ENCODE peak calls at places on chromosomes 2 and 18, in five cellular contexts. One of them, this sample, is unnamed.

GRCh38 chr2:43851026-43851980 is 12.5 kb downstream of the ABCG8 start:
- DNase-seq in iris pigment epithelial cell: no peak
- DNase-seq in NCI-H1930: no peak
- DNase-seq in GM12865: no peak
- DNase-seq in stimulated activated naive CD8-positive, alpha-beta T cell treated with anti-CD3 and anti-CD28 coated beads, Interleukin-15, Interleukin-2, amounts not matched to agents 100 U/mL and 50 U/mL, for 24 hours: no peak
- DNase-seq in this sample: no peak

GRCh38 chr2:129763190-129763846 is 216.1 kb upstream of the RAB6C start:
- DNase-seq in stimulated activated naive CD8-positive, alpha-beta T cell treated with anti-CD3 and anti-CD28 coated beads, Interleukin-15, Interleukin-2, amounts not matched to agents 100 U/mL and 50 U/mL, for 24 hours: no peak
- DNase-seq in GM12865: no peak
- DNase-seq in NCI-H1930: no peak
- DNase-seq in iris pigment epithelial cell: no peak
- DNase-seq in this sample: no peak

GRCh38 chr18:59468821-59469220 is 109.8 kb upstream of the LMAN1 start:
- DNase-seq in iris pigment epithelial cell: no peak
- DNase-seq in NCI-H1930: no peak
- DNase-seq in GM12865: no peak
- DNase-seq in stimulated activated naive CD8-positive, alpha-beta T cell treated with anti-CD3 and anti-CD28 coated beads, Interleukin-15, Interleukin-2, amounts not matched to agents 100 U/mL and 50 U/mL, for 24 hours: no peak
- DNase-seq in this sample: no peak

GRCh38 chr2:209872675-209873074 is 101.0 kb downstream of the UNC80 start:
- DNase-seq in GM12865: no peak
- DNase-seq in iris pigment epithelial cell: peak; percentile 51
- DNase-seq in stimulated activated naive CD8-positive, alpha-beta T cell treated with anti-CD3 and anti-CD28 coated beads, Interleukin-15, Interleukin-2, amounts not matched to agents 100 U/mL and 50 U/mL, for 24 hours: no peak
- DNase-seq in NCI-H1930: no peak
- DNase-seq in this sample: no peak

GRCh38 chr2:147327636-147328035 is 517.2 kb upstream of the ACVR2A start:
- DNase-seq in stimulated activated naive CD8-positive, alpha-beta T cell treated with anti-CD3 and anti-CD28 coated beads, Interleukin-15, Interleukin-2, amounts not matched to agents 100 U/mL and 50 U/mL, for 24 hours: peak; percentile 8
- DNase-seq in NCI-H1930: no peak
- DNase-seq in iris pigment epithelial cell: no peak
- DNase-seq in GM12865: peak; percentile 46
- DNase-seq in this sample: no peak

GRCh38 chr2:85792783-85793441 is 39.1 kb downstream of the ATOH8 start:
- DNase-seq in GM12865: no peak
- DNase-seq in NCI-H1930: no peak
- DNase-seq in stimulated activated naive CD8-positive, alpha-beta T cell treated with anti-CD3 and anti-CD28 coated beads, Interleukin-15, Interleukin-2, amounts not matched to agents 100 U/mL and 50 U/mL, for 24 hours: no peak
- DNase-seq in iris pigment epithelial cell: peak; percentile 88
- DNase-seq in this sample: peak; percentile 86

GRCh38 chr18:31646332-31646822 is 38.0 kb downstream of the B4GALT6 start:
- DNase-seq in NCI-H1930: no peak
- DNase-seq in iris pigment epithelial cell: no peak
- DNase-seq in stimulated activated naive CD8-positive, alpha-beta T cell treated with anti-CD3 and anti-CD28 coated beads, Interleukin-15, Interleukin-2, amounts not matched to agents 100 U/mL and 50 U/mL, for 24 hours: no peak
- DNase-seq in GM12865: peak; percentile 57
- DNase-seq in this sample: no peak

GRCh38 chr18:9629709-9630108 is 15.3 kb upstream of the PPP4R1 start:
- DNase-seq in GM12865: no peak
- DNase-seq in NCI-H1930: no peak
- DNase-seq in iris pigment epithelial cell: peak; percentile 81
- DNase-seq in stimulated activated naive CD8-positive, alpha-beta T cell treated with anti-CD3 and anti-CD28 coated beads, Interleukin-15, Interleukin-2, amounts not matched to agents 100 U/mL and 50 U/mL, for 24 hours: no peak
- DNase-seq in this sample: peak; percentile 83

GRCh38 chr18:42030586-42031182 is 75.7 kb downstream of the PIK3C3 start:
- DNase-seq in NCI-H1930: no peak
- DNase-seq in GM12865: peak; percentile 10
- DNase-seq in stimulated activated naive CD8-positive, alpha-beta T cell treated with anti-CD3 and anti-CD28 coated beads, Interleukin-15, Interleukin-2, amounts not matched to agents 100 U/mL and 50 U/mL, for 24 hours: no peak
- DNase-seq in iris pigment epithelial cell: peak; percentile 43
- DNase-seq in this sample: peak; percentile 27

GRCh38 chr2:233414273-233414654 is 60.0 kb downstream of the DGKD start:
- DNase-seq in GM12865: no peak
- DNase-seq in stimulated activated naive CD8-positive, alpha-beta T cell treated with anti-CD3 and anti-CD28 coated beads, Interleukin-15, Interleukin-2, amounts not matched to agents 100 U/mL and 50 U/mL, for 24 hours: no peak
- DNase-seq in NCI-H1930: no peak
- DNase-seq in iris pigment epithelial cell: no peak
- DNase-seq in this sample: no peak

GRCh38 chr2:234881413-234882241 is 70.2 kb upstream of the SH3BP4 start:
- DNase-seq in NCI-H1930: peak; percentile 29
- DNase-seq in stimulated activated naive CD8-positive, alpha-beta T cell treated with anti-CD3 and anti-CD28 coated beads, Interleukin-15, Interleukin-2, amounts not matched to agents 100 U/mL and 50 U/mL, for 24 hours: peak; percentile 71
- DNase-seq in GM12865: peak; percentile 42
- DNase-seq in iris pigment epithelial cell: peak; percentile 91
- DNase-seq in this sample: peak; percentile 96

GRCh38 chr2:52862801-52863200 is 904.8 kb upstream of the CHAC2 start:
- DNase-seq in iris pigment epithelial cell: peak; percentile 90
- DNase-seq in GM12865: no peak
- DNase-seq in stimulated activated naive CD8-positive, alpha-beta T cell treated with anti-CD3 and anti-CD28 coated beads, Interleukin-15, Interleukin-2, amounts not matched to agents 100 U/mL and 50 U/mL, for 24 hours: no peak
- DNase-seq in NCI-H1930: no peak
- DNase-seq in this sample: peak; percentile 77

GRCh38 chr18:48983793-48984437 is 33.1 kb upstream of the SMAD7 start:
- DNase-seq in NCI-H1930: no peak
- DNase-seq in iris pigment epithelial cell: no peak
- DNase-seq in stimulated activated naive CD8-positive, alpha-beta T cell treated with anti-CD3 and anti-CD28 coated beads, Interleukin-15, Interleukin-2, amounts not matched to agents 100 U/mL and 50 U/mL, for 24 hours: no peak
- DNase-seq in GM12865: no peak
- DNase-seq in this sample: no peak

GRCh38 chr2:241534293-241534692 is 24.3 kb upstream of the BOK start:
- DNase-seq in stimulated activated naive CD8-positive, alpha-beta T cell treated with anti-CD3 and anti-CD28 coated beads, Interleukin-15, Interleukin-2, amounts not matched to agents 100 U/mL and 50 U/mL, for 24 hours: no peak
- DNase-seq in NCI-H1930: no peak
- DNase-seq in GM12865: no peak
- DNase-seq in iris pigment epithelial cell: no peak
- DNase-seq in this sample: no peak

GRCh38 chr18:9714832-9715343 is 6.8 kb downstream of the RAB31 start:
- DNase-seq in iris pigment epithelial cell: no peak
- DNase-seq in GM12865: no peak
- DNase-seq in stimulated activated naive CD8-positive, alpha-beta T cell treated with anti-CD3 and anti-CD28 coated beads, Interleukin-15, Interleukin-2, amounts not matched to agents 100 U/mL and 50 U/mL, for 24 hours: no peak
- DNase-seq in NCI-H1930: no peak
- DNase-seq in this sample: no peak

GRCh38 chr2:44362207-44363015 is 664 bp downstream of the CAMKMT start:
- DNase-seq in NCI-H1930: no peak
- DNase-seq in GM12865: peak; percentile 53
- DNase-seq in stimulated activated naive CD8-positive, alpha-beta T cell treated with anti-CD3 and anti-CD28 coated beads, Interleukin-15, Interleukin-2, amounts not matched to agents 100 U/mL and 50 U/mL, for 24 hours: peak; percentile 48
- DNase-seq in iris pigment epithelial cell: peak; percentile 51
- DNase-seq in this sample: peak; percentile 55

GRCh38 chr18:42814184-42814583 is 301.3 kb downstream of the RIT2 start:
- DNase-seq in NCI-H1930: no peak
- DNase-seq in stimulated activated naive CD8-positive, alpha-beta T cell treated with anti-CD3 and anti-CD28 coated beads, Interleukin-15, Interleukin-2, amounts not matched to agents 100 U/mL and 50 U/mL, for 24 hours: no peak
- DNase-seq in GM12865: no peak
- DNase-seq in iris pigment epithelial cell: no peak
- DNase-seq in this sample: no peak

GRCh38 chr2:53969285-53970094 is 1.3 kb downstream of the PSME4 start:
- DNase-seq in GM12865: peak; percentile 50
- DNase-seq in iris pigment epithelial cell: peak; percentile 90
- DNase-seq in stimulated activated naive CD8-positive, alpha-beta T cell treated with anti-CD3 and anti-CD28 coated beads, Interleukin-15, Interleukin-2, amounts not matched to agents 100 U/mL and 50 U/mL, for 24 hours: no peak
- DNase-seq in NCI-H1930: no peak
- DNase-seq in this sample: peak; percentile 73

GRCh38 chr2:39636306-39636705 is 29.4 kb upstream of the TMEM178A start:
- DNase-seq in NCI-H1930: no peak
- DNase-seq in iris pigment epithelial cell: no peak
- DNase-seq in stimulated activated naive CD8-positive, alpha-beta T cell treated with anti-CD3 and anti-CD28 coated beads, Interleukin-15, Interleukin-2, amounts not matched to agents 100 U/mL and 50 U/mL, for 24 hours: no peak
- DNase-seq in GM12865: no peak
- DNase-seq in this sample: no peak

GRCh38 chr2:19864369-19864768 is 37.4 kb downstream of the TTC32 start:
- DNase-seq in GM12865: peak; percentile 18
- DNase-seq in NCI-H1930: no peak
- DNase-seq in iris pigment epithelial cell: no peak
- DNase-seq in stimulated activated naive CD8-positive, alpha-beta T cell treated with anti-CD3 and anti-CD28 coated beads, Interleukin-15, Interleukin-2, amounts not matched to agents 100 U/mL and 50 U/mL, for 24 hours: no peak
- DNase-seq in this sample: no peak

GRCh38 chr2:125371867-125372266 is 1284.1 kb upstream of the GYPC start:
- DNase-seq in NCI-H1930: no peak
- DNase-seq in GM12865: no peak
- DNase-seq in stimulated activated naive CD8-positive, alpha-beta T cell treated with anti-CD3 and anti-CD28 coated beads, Interleukin-15, Interleukin-2, amounts not matched to agents 100 U/mL and 50 U/mL, for 24 hours: no peak
- DNase-seq in iris pigment epithelial cell: no peak
- DNase-seq in this sample: no peak

GRCh38 chr2:188665196-188665595 is 309.0 kb upstream of the COL3A1 start:
- DNase-seq in GM12865: no peak
- DNase-seq in NCI-H1930: no peak
- DNase-seq in iris pigment epithelial cell: peak; percentile 75
- DNase-seq in stimulated activated naive CD8-positive, alpha-beta T cell treated with anti-CD3 and anti-CD28 coated beads, Interleukin-15, Interleukin-2, amounts not matched to agents 100 U/mL and 50 U/mL, for 24 hours: no peak
- DNase-seq in this sample: peak; percentile 69

GRCh38 chr2:224086226-224086911 is 47.3 kb upstream of the SERPINE2 start:
- DNase-seq in iris pigment epithelial cell: peak; percentile 95
- DNase-seq in NCI-H1930: no peak
- DNase-seq in GM12865: no peak
- DNase-seq in stimulated activated naive CD8-positive, alpha-beta T cell treated with anti-CD3 and anti-CD28 coated beads, Interleukin-15, Interleukin-2, amounts not matched to agents 100 U/mL and 50 U/mL, for 24 hours: no peak
- DNase-seq in this sample: peak; percentile 94

GRCh38 chr2:236317938-236318396 is 53.8 kb upstream of the ASB18 start:
- DNase-seq in NCI-H1930: no peak
- DNase-seq in GM12865: no peak
- DNase-seq in iris pigment epithelial cell: no peak
- DNase-seq in stimulated activated naive CD8-positive, alpha-beta T cell treated with anti-CD3 and anti-CD28 coated beads, Interleukin-15, Interleukin-2, amounts not matched to agents 100 U/mL and 50 U/mL, for 24 hours: no peak
- DNase-seq in this sample: no peak

GRCh38 chr2:38155-38554 is 8.2 kb downstream of the FAM110C start:
- DNase-seq in GM12865: no peak
- DNase-seq in stimulated activated naive CD8-positive, alpha-beta T cell treated with anti-CD3 and anti-CD28 coated beads, Interleukin-15, Interleukin-2, amounts not matched to agents 100 U/mL and 50 U/mL, for 24 hours: no peak
- DNase-seq in iris pigment epithelial cell: no peak
- DNase-seq in NCI-H1930: no peak
- DNase-seq in this sample: no peak

GRCh38 chr2:8480936-8481335 is 200.9 kb upstream of the ID2 start:
- DNase-seq in GM12865: no peak
- DNase-seq in iris pigment epithelial cell: no peak
- DNase-seq in NCI-H1930: no peak
- DNase-seq in stimulated activated naive CD8-positive, alpha-beta T cell treated with anti-CD3 and anti-CD28 coated beads, Interleukin-15, Interleukin-2, amounts not matched to agents 100 U/mL and 50 U/mL, for 24 hours: no peak
- DNase-seq in this sample: no peak